ENCODE peak calls at places on chromosomes 7 and 10, in eight cellular contexts. One of them, this sample, is unnamed.

GRCh38 chr10:119337796-119338432 is 130.5 kb downstream of the GRK5 start:
- DNase-seq in body of pancreas: no peak
- DNase-seq in GM13977: no peak
- DNase-seq in neural progenitor cell: no peak
- DNase-seq in stomach: no peak
- DNase-seq in cardiac muscle cell: peak
- DNase-seq in WTC11: no peak
- DNase-seq in GM10248: no peak
- DNase-seq in this sample: no peak

GRCh38 chr7:23618241-23618640 is 21.1 kb downstream of the CCDC126 start:
- DNase-seq in body of pancreas: no peak
- DNase-seq in WTC11: no peak
- DNase-seq in cardiac muscle cell: no peak
- DNase-seq in GM10248: no peak
- DNase-seq in GM13977: no peak
- DNase-seq in stomach: no peak
- DNase-seq in neural progenitor cell: no peak
- DNase-seq in this sample: no peak

GRCh38 chr7:121126801-121127534 is 138.5 kb downstream of the CPED1 start:
- DNase-seq in neural progenitor cell: no peak
- DNase-seq in stomach: no peak
- DNase-seq in WTC11: no peak
- DNase-seq in cardiac muscle cell: peak
- DNase-seq in body of pancreas: no peak
- DNase-seq in GM13977: no peak
- DNase-seq in GM10248: no peak
- DNase-seq in this sample: no peak

GRCh38 chr7:66157060-66157459 is 42.4 kb downstream of the CRCP start:
- DNase-seq in WTC11: no peak
- DNase-seq in body of pancreas: no peak
- DNase-seq in GM10248: no peak
- DNase-seq in GM13977: no peak
- DNase-seq in cardiac muscle cell: no peak
- DNase-seq in neural progenitor cell: no peak
- DNase-seq in stomach: no peak
- DNase-seq in this sample: no peak

GRCh38 chr10:70913546-70914240 is 25.3 kb upstream of the PCBD1 start:
- DNase-seq in WTC11: peak
- DNase-seq in stomach: no peak
- DNase-seq in neural progenitor cell: no peak
- DNase-seq in GM10248: no peak
- DNase-seq in GM13977: no peak
- DNase-seq in cardiac muscle cell: no peak
- DNase-seq in body of pancreas: no peak
- DNase-seq in this sample: no peak

GRCh38 chr7:91228927-91229326 is 35.3 kb upstream of the FZD1 start:
- DNase-seq in body of pancreas: no peak
- DNase-seq in GM10248: no peak
- DNase-seq in WTC11: no peak
- DNase-seq in cardiac muscle cell: no peak
- DNase-seq in GM13977: no peak
- DNase-seq in stomach: no peak
- DNase-seq in neural progenitor cell: peak
- DNase-seq in this sample: no peak

GRCh38 chr10:118276203-118276602 is 65.9 kb downstream of the FAM204A start:
- DNase-seq in cardiac muscle cell: no peak
- DNase-seq in body of pancreas: no peak
- DNase-seq in GM13977: no peak
- DNase-seq in WTC11: no peak
- DNase-seq in stomach: no peak
- DNase-seq in GM10248: no peak
- DNase-seq in neural progenitor cell: no peak
- DNase-seq in this sample: no peak

GRCh38 chr10:46293832-46294640 is 7.2 kb downstream of the ANTXRL start:
- DNase-seq in stomach: no peak
- DNase-seq in GM10248: no peak
- DNase-seq in GM13977: no peak
- DNase-seq in body of pancreas: no peak
- DNase-seq in cardiac muscle cell: peak
- DNase-seq in neural progenitor cell: no peak
- DNase-seq in WTC11: no peak
- DNase-seq in this sample: no peak

GRCh38 chr7:41889040-41889439 is 186.2 kb upstream of the INHBA start:
- DNase-seq in WTC11: no peak
- DNase-seq in GM10248: peak
- DNase-seq in stomach: no peak
- DNase-seq in neural progenitor cell: no peak
- DNase-seq in body of pancreas: no peak
- DNase-seq in cardiac muscle cell: no peak
- DNase-seq in GM13977: no peak
- DNase-seq in this sample: no peak

GRCh38 chr7:41893656-41894055 is 190.8 kb upstream of the INHBA start:
- DNase-seq in stomach: no peak
- DNase-seq in body of pancreas: no peak
- DNase-seq in neural progenitor cell: no peak
- DNase-seq in GM13977: no peak
- DNase-seq in GM10248: no peak
- DNase-seq in WTC11: no peak
- DNase-seq in cardiac muscle cell: no peak
- DNase-seq in this sample: no peak

GRCh38 chr7:41890631-41891265 is 187.9 kb upstream of the INHBA start:
- DNase-seq in GM13977: no peak
- DNase-seq in GM10248: no peak
- DNase-seq in neural progenitor cell: no peak
- DNase-seq in body of pancreas: no peak
- DNase-seq in cardiac muscle cell: no peak
- DNase-seq in WTC11: no peak
- DNase-seq in stomach: no peak
- DNase-seq in this sample: no peak

GRCh38 chr7:41889472-41889871 is 186.6 kb upstream of the INHBA start:
- DNase-seq in WTC11: no peak
- DNase-seq in neural progenitor cell: no peak
- DNase-seq in GM10248: no peak
- DNase-seq in stomach: no peak
- DNase-seq in GM13977: no peak
- DNase-seq in cardiac muscle cell: no peak
- DNase-seq in body of pancreas: no peak
- DNase-seq in this sample: no peak

DNA sequence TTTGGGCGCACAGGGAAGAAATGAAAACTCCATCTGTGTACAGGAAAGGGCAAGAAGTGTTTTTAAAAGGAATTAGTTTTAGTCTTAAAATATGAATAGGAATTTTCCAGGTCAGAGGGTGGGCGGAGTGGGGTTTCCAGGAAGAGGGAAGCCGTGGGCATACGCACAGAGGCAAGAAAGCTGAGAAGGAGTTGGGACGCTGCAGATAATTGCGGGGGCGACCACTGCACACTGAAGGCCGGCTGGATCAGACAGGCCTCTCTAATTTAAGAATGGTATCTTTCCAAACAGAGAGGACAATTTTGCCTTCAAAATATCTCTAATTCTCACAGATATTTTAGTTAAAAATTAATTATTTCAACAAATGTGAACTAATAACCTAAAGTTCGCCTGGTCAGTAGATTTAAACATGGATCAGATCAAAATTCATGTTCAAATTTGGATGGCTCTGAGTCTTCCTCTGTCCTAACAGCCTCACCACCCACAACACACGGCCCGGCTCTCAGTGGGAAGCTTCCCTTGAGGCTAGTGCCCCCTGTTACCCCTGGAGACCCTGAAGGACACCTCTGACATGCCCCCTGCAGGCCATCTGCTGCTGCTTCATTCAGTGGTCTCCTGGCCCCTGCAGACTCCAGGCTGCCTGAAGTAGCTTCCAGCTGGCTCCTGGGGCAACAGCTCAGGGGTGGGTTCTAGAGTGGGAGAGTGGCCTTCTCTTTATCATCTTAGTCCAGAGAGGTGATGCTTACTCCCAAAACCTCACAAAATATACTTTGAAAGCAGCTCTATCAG is 189.3 kb upstream of the INHBA start:
- DNase-seq in neural progenitor cell: peak
- DNase-seq in cardiac muscle cell: no peak
- DNase-seq in body of pancreas: no peak
- DNase-seq in GM10248: no peak
- DNase-seq in WTC11: peak
- DNase-seq in GM13977: no peak
- DNase-seq in stomach: no peak
- DNase-seq in this sample: peak
- TF ChIP-seq CTCF in neural progenitor cell: peak
- TF ChIP-seq CTCF in cardiac muscle cell: no peak
- TF ChIP-seq CTCF in body of pancreas: no peak
- TF ChIP-seq CTCF in GM10248: peak
- TF ChIP-seq CTCF in WTC11: peak
- TF ChIP-seq CTCF in GM13977: peak
- TF ChIP-seq CTCF in stomach: no peak
- TF ChIP-seq CTCF in this sample: no peak

GRCh38 chr10:133440633-133441285 is 13.0 kb upstream of the SCART1 start:
- DNase-seq in neural progenitor cell: no peak
- DNase-seq in WTC11: no peak
- DNase-seq in body of pancreas: no peak
- DNase-seq in cardiac muscle cell: no peak
- DNase-seq in stomach: no peak
- DNase-seq in GM10248: no peak
- DNase-seq in GM13977: no peak
- DNase-seq in this sample: no peak

GRCh38 chr10:133441780-133442179 is 12.0 kb upstream of the SCART1 start:
- DNase-seq in WTC11: no peak
- DNase-seq in cardiac muscle cell: no peak
- DNase-seq in stomach: peak
- DNase-seq in neural progenitor cell: no peak
- DNase-seq in body of pancreas: no peak
- DNase-seq in GM10248: no peak
- DNase-seq in GM13977: no peak
- DNase-seq in this sample: no peak

GRCh38 chr10:133442191-133442966 is 11.4 kb upstream of the SCART1 start:
- DNase-seq in neural progenitor cell: no peak
- DNase-seq in body of pancreas: no peak
- DNase-seq in GM13977: no peak
- DNase-seq in cardiac muscle cell: no peak
- DNase-seq in GM10248: no peak
- DNase-seq in stomach: peak
- DNase-seq in WTC11: no peak
- DNase-seq in this sample: no peak

GRCh38 chr10:133438711-133439273 is 14.4 kb upstream of the SPRN start:
- DNase-seq in WTC11: no peak
- DNase-seq in neural progenitor cell: no peak
- DNase-seq in stomach: no peak
- DNase-seq in GM10248: peak
- DNase-seq in GM13977: peak
- DNase-seq in body of pancreas: no peak
- DNase-seq in cardiac muscle cell: peak
- DNase-seq in this sample: no peak

DNA sequence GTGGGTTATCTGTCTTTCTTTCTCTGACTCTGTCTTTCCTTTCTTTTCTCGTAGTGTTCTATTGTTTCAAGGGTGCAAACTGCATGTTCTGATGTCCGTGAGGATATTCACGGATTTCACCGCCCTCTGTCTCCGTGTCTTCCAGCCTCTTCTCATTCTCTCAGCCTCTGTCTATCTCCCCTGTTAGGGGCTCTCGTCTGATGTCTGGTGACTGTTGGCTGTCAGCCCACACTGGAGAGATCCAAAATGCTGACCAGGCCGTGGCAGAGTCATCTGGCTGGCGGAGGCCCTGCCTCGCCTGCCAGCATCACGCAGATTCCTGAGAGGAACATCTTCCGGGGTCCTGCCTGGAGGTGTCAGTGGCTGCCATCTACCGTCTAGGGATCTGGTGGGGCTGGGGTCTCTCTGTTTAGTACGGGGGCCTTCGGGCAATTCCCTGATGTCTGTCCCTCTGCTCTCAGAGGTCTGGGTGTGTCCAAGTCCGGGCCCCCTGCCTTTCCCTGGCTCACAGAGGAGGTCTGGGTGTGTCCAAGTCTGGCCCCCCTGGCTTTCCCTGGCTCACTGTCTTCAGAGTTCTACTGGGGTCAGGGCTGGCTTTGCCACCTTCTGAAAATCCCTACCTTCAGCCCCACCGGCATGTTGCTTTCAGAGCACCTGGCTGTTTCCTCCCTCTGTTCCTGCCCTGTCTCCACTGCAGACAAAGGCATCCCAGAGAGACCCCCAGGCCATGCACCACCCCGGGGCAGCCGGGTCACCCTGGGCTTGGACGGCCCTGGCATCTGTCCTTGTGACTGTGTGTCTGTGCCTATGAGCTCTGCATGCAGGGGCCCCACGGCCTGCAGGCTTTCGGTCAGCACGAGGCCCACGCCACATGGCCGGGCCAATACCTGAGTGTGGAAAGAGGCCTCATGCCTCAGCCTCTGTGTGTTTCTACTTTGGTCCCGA is 14.0 kb upstream of the SCART1 start:
- DNase-seq in GM13977: no peak
- DNase-seq in WTC11: no peak
- DNase-seq in cardiac muscle cell: no peak
- DNase-seq in neural progenitor cell: no peak
- DNase-seq in body of pancreas: no peak
- DNase-seq in stomach: no peak
- DNase-seq in GM10248: no peak
- DNase-seq in this sample: no peak
- TF ChIP-seq CTCF in GM13977: no peak
- TF ChIP-seq CTCF in WTC11: no peak
- TF ChIP-seq CTCF in cardiac muscle cell: no peak
- TF ChIP-seq CTCF in neural progenitor cell: no peak
- TF ChIP-seq CTCF in body of pancreas: no peak
- TF ChIP-seq CTCF in stomach: no peak
- TF ChIP-seq CTCF in GM10248: no peak
- TF ChIP-seq CTCF in this sample: no peak

DNA sequence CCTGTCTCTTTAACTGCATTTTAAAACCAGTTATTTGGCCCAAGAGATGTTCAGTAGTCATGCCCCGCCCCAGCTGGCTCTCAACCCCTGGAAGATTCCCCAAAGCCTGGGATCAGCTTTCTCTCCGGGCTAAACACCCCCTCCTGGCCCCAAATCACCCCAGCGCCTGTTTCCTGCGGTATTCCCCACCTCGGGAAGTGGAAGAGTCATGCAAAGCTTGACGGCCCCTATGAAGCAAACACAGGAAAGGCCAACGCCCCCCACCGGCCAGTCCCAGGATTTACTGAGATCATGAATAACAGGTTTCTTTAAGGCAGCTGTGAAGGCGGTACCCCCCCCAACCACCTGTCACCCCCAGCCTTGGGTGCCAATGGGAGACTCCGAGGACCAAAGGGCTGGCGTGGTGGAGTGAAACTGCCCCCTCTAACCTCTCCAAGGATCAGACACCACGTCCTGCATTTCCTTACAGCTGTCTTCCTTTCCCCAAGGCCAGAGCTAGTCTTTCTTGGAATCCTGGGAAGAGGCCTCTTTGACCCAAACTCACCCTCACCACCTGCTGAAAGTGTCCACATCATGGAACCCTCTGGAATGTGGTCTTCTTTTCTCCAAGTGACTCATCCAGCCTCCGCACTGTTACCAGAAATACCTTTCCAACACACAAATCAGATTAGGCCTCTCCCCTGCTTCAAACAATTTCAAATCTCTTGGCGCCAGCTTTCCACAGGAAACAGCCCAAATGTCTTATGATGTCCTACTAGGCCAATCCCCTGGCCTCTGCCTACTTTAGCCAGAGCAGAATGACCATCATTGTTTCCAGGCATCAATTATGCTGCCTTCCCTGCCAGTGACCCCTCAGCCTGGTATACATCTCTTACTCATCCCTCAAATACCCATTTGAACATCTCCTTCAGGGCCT is 301.5 kb downstream of the ZEB1 start:
- DNase-seq in GM10248: no peak
- DNase-seq in cardiac muscle cell: peak
- DNase-seq in stomach: no peak
- DNase-seq in GM13977: no peak
- DNase-seq in WTC11: peak
- DNase-seq in body of pancreas: no peak
- DNase-seq in neural progenitor cell: peak
- DNase-seq in this sample: peak
- TF ChIP-seq CTCF in GM10248: no peak
- TF ChIP-seq CTCF in cardiac muscle cell: peak
- TF ChIP-seq CTCF in stomach: no peak
- TF ChIP-seq CTCF in GM13977: no peak
- TF ChIP-seq CTCF in WTC11: peak
- TF ChIP-seq CTCF in body of pancreas: no peak
- TF ChIP-seq CTCF in neural progenitor cell: peak
- TF ChIP-seq CTCF in this sample: peak

DNA sequence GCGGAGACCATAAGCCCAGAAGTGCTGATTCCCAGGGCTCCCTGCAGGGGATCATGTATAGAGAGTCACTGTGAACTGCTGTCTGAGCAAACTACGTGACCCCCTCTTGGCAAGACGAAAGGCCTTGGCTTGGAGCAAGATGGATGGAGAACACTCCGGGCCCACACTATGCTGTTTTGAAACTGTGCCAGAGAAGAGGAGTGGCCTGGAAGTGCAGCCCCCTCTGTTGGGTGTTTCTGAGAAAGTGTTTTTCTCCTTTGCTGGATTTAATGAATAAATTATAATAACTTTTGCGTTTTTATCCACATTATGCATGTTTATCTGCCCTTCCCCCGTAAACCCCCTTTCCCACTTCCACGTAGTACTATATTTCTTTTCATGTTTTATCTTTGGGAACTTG is 639.3 kb upstream of the GALNT17 start:
- DNase-seq in GM13977: no peak
- DNase-seq in GM10248: no peak
- DNase-seq in WTC11: no peak
- DNase-seq in neural progenitor cell: no peak
- DNase-seq in stomach: no peak
- DNase-seq in cardiac muscle cell: no peak
- DNase-seq in body of pancreas: no peak
- DNase-seq in this sample: no peak
- TF ChIP-seq CTCF in GM13977: no peak
- TF ChIP-seq CTCF in GM10248: no peak
- TF ChIP-seq CTCF in WTC11: no peak
- TF ChIP-seq CTCF in neural progenitor cell: peak
- TF ChIP-seq CTCF in stomach: no peak
- TF ChIP-seq CTCF in cardiac muscle cell: no peak
- TF ChIP-seq CTCF in body of pancreas: no peak
- TF ChIP-seq CTCF in this sample: no peak

This sample was measured in heart left ventricle.